ENCODE peak calls at places on chromosomes 16 and 17, in nine cellular contexts. V, K, B, A, Y, Z, E, N and W are unnamed samples.

GRCh38 chr17:10125761-10126553 is 72.4 kb downstream of the GAS7 start:
- DNase-seq in A (no peak), E (no peak), B (no peak), K (no peak), N (no peak), Y (no peak), V (no peak), Z (peak), W (no peak)

GRCh38 chr16:24991349-24991748 is 23.8 kb downstream of the ARHGAP17 start:
- DNase-seq in V (peak), A (no peak), K (no peak), B (no peak), E (no peak), Y (no peak), Z (no peak), N (peak), W (no peak)

GRCh38 chr17:50443492-50444051 is 17.6 kb downstream of the ACSF2 start:
- DNase-seq in K (no peak), B (no peak), Y (no peak), A (no peak), Z (peak), N (no peak), V (no peak), E (peak), W (no peak)

GRCh38 chr17:70913086-70913485 is 743.8 kb downstream of the KCNJ2 start:
- DNase-seq in Z (peak), E (no peak), A (no peak), K (no peak), Y (no peak), V (no peak), N (no peak), B (no peak), W (no peak)

GRCh38 chr16:22007159-22007508 is 777 bp upstream of the MOSMO start:
- DNase-seq in B (no peak), A (no peak), K (no peak), V (peak), Z (no peak), E (no peak), N (no peak), Y (no peak), W (no peak)

GRCh38 chr17:80379348-80379747 is 35.6 kb upstream of the ENDOV start:
- DNase-seq in Z (no peak), K (no peak), B (no peak), Y (no peak), N (no peak), E (no peak), V (no peak), A (peak), W (no peak)

GRCh38 chr17:40331743-40332641 is 23.0 kb downstream of the RARA start:
- DNase-seq in N (peak), Y (no peak), E (peak), B (peak), Z (peak), V (no peak), K (no peak), A (peak), W (no peak)

GRCh38 chr16:67963325-67964321 is 4.8 kb downstream of the SLC12A4 start:
- DNase-seq in Z (peak), A (no peak), V (no peak), Y (no peak), K (no peak), B (no peak), E (no peak), N (no peak), W (no peak)

GRCh38 chr16:84090212-84090611 is 26.5 kb downstream of the MBTPS1 start:
- DNase-seq in K (no peak), N (no peak), Y (no peak), V (no peak), E (no peak), Z (no peak), A (no peak), B (no peak), W (no peak)

GRCh38 chr17:752620-753219 is 656 bp upstream of the GEMIN4 start:
- DNase-seq in Y (no peak), K (no peak), Z (peak), E (no peak), N (peak), A (peak), V (no peak), B (peak), W (no peak)

GRCh38 chr17:35841505-35841904 is 27.2 kb downstream of the HEATR9 start:
- DNase-seq in E (no peak), A (no peak), Y (no peak), B (no peak), V (no peak), Z (peak), K (no peak), N (no peak), W (no peak)

GRCh38 chr16:67481561-67482259 is 753 bp upstream of the ATP6V0D1 start:
- DNase-seq in A (peak), Y (no peak), Z (peak), B (no peak), N (no peak), V (peak), E (no peak), K (peak), W (no peak)

GRCh38 chr16:67000384-67001158 is 12.2 kb downstream of the CES4A start:
- DNase-seq in Z (peak), A (peak), B (no peak), E (no peak), K (no peak), V (peak), N (peak), Y (peak), W (no peak)

GRCh38 chr17:51397361-51398127 is 137.2 kb downstream of the UTP18 start:
- DNase-seq in A (no peak), E (peak), Z (peak), V (no peak), B (no peak), N (no peak), Y (no peak), K (no peak), W (peak)

GRCh38 chr16:27698266-27698665 is 148.3 kb downstream of the KATNIP start:
- DNase-seq in V (no peak), B (no peak), A (no peak), N (peak), K (no peak), E (no peak), Z (no peak), Y (no peak), W (no peak)

GRCh38 chr16:67441289-67441753 is 10.4 kb downstream of the HSD11B2 start:
- DNase-seq in E (peak), Z (no peak), B (no peak), K (no peak), Y (no peak), A (no peak), N (no peak), V (no peak), W (no peak)

GRCh38 chr17:81817758-81818147 is 13.8 kb downstream of the GCGR start:
- DNase-seq in E (no peak), Z (no peak), A (no peak), N (no peak), B (no peak), K (no peak), V (no peak), Y (peak), W (no peak)

GRCh38 chr16:84156342-84156784 is 11.3 kb downstream of the DNAAF1 start:
- DNase-seq in Z (peak), V (no peak), Y (no peak), A (no peak), K (no peak), B (no peak), E (peak), N (no peak), W (no peak)

GRCh38 chr17:1597861-1598342 is 30.7 kb downstream of the SLC43A2 start:
- DNase-seq in Y (no peak), N (no peak), B (no peak), Z (no peak), V (no peak), K (no peak), E (no peak), A (no peak), W (no peak)

GRCh38 chr16:74991593-74992403 is 6.9 kb upstream of the WDR59 start:
- DNase-seq in V (no peak), B (no peak), N (no peak), E (no peak), Y (no peak), K (no peak), Z (no peak), A (no peak), W (no peak)
- H3K27ac ChIP-seq in V (no peak), B (no peak), N (no peak), E (no peak), Y (no peak), K (no peak), Z (no peak), A (peak), W (no peak)

GRCh38 chr17:56707312-56708219 is 114.1 kb downstream of the NOG start:
- DNase-seq in Z (no peak), V (no peak), K (no peak), B (no peak), A (no peak), N (no peak), Y (no peak), E (no peak), W (no peak)
- H3K27ac ChIP-seq in Z (no peak), V (no peak), K (no peak), B (no peak), A (no peak), N (no peak), Y (no peak), E (no peak), W (no peak)

DNA sequence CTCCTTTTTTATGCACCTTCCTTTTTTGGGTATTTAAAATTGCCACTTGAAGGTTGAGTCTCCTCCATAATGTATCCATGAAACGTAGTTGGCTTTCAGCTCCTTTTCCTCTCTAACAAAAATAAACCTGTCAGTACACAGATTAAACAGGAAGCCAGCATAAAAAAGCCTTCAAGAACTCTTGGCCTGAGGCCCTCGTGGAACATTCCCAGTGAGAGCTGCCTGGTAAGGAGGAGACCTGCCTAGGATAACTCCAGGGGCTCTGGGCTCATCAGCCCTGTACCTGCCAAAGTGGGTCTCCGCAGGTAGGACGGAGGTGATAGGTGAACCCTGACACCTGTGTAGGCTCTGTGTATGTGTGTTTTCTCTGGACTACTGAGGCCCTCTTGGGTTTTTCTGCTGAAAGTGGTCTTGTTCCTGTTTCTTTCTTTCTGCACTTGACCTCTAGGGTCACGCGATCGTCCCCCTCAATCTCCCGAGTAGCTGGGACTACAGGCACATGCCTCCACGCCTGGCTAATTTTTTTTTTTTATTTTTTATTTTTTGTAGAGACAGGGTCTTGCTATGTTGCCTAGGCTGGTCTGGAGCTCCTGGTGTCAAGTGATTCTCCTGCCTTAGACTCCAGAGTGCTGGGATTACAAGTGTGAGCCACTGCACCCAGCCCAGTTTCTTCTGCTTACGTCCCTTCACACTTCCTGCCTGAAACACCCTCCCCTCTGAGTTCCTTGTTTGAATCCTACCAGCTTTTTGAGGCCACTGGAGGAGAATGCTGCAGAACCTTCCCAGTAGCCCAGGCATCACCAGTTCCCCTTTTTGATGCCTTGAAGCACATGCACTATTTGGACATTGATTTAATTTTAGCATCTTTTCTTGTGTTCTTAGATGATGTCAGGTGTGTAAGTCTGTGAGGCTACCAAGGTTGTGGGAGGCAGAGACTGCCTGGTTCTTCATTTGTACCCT is 9.8 kb downstream of the PGS1 start:
- DNase-seq in E (no peak), B (no peak), A (peak), Y (no peak), N (no peak), Z (no peak), K (no peak), V (peak), W (no peak)
- H3K27ac ChIP-seq in E (no peak), B (peak), A (peak), Y (no peak), N (peak), Z (no peak), K (no peak), V (peak), W (no peak)

DNA sequence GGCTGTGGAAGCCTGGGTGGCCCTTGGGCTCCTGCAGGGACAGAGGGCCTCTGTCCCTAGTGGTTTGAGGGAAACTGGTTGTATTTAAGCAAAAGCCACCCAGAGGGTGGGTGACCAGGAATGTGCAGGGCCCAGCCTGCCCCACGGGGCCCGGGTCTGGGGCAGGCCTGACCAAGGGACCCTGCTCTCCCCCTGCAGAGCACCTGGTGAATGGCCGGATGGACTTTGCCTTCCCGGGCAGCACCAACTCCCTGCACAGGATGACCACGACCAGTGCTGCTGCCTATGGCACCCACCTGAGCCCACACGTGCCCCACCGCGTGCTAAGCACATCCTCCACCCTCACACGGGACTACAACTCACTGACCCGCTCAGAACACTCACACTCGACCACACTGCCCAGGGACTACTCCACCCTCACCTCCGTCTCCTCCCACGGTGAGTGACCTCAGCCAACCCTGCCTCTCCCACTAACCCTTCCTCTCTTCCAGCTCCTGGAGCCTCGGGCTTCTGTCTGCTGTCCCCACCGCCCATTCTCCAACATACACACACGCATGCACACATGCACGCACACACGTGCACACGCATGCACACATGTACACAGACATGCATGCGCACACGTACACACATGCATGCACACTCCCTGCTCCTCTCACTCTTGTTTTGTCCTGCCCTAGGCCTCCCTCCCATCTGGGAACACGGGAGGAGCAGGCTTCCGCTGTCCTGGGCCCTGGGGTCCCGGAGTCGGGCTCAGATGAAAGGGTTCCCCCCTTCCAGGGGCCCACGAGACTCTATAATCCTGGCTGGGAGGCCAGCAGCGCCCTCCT is 10.4 kb downstream of the GALK1 start:
- DNase-seq in Y (no peak), V (no peak), N (no peak), B (no peak), A (no peak), E (no peak), K (no peak), Z (no peak), W (no peak)
- H3K27ac ChIP-seq in Y (peak), V (no peak), N (no peak), B (no peak), A (peak), E (no peak), K (no peak), Z (no peak), W (no peak)

GRCh38 chr16:75265911-75266701 is 14.7 kb upstream of the BCAR1 start:
- DNase-seq in V (peak), B (no peak), N (peak), E (peak), Z (peak), Y (no peak), K (no peak), A (peak), W (no peak)
- H3K27ac ChIP-seq in V (no peak), B (peak), N (peak), E (peak), Z (peak), Y (no peak), K (no peak), A (peak), W (peak)

GRCh38 chr16:89325861-89326471 is 108.5 kb downstream of the ZNF778 start:
- DNase-seq in B (no peak), Y (peak), N (no peak), E (peak), K (peak), Z (peak), V (peak), A (peak), W (no peak)
- H3K27ac ChIP-seq in B (peak), Y (peak), N (peak), E (peak), K (peak), Z (peak), V (peak), A (peak), W (peak)

DNA sequence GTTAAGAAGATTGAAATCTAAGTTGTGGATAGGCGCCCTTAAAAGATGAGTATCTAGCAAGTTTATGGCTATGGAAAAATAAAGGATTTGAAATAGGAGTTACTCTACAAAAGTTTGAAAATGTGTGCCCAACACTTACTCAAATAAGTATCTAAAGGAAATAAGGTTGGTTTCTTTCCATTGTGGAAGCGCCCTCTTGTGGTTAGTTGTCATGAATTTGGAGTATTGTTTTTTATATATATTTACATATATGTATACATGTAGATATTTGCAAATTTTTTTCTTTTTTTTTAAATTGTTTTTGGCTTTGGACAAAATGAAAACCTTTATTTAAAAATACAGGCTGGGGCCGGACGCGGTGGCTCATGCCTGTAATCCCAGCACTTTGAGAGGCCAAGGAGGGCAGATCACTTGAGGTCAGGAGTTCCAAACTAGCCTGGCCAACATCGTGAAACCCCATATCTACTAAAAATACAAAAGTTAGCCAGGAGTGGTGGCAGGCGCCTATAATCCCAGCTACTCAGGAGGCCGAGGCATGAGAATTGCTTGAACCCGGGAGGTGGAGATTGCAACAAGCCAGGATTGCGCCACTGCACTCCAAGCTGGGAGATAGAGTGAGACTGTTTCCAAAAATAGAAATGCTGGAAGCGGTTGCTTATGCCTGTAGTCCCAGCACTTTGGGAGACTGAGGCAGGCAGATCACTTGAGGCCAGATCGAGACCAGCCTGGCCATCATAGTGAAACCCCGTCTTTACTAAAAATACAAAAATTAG is 24.0 kb upstream of the VPS4A start:
- DNase-seq in Y (peak), Z (peak), A (peak), V (peak), B (peak), K (peak), E (peak), N (peak), W (no peak)
- H3K27ac ChIP-seq in Y (no peak), Z (peak), A (no peak), V (no peak), B (peak), K (no peak), E (no peak), N (peak), W (no peak)

DNA sequence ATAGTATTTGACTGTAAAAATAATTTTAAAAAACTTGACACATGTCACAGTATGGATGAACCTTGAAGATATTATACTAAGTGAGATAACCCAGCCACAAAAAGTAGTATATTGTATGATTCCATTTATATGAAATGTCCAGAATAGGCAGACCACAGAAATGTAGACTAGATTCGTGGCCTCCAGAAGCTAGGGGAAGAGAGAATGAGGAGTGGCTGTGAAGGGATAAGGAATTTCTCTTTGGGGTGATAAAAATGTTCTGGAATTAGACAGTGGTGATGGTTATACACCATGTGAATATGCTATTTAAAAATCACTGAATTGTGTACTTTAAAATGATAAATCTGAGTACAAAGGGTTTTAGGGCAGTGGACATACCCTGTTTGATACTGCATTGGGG is 253.1 kb upstream of the DYNLRB2 start:
- DNase-seq in B (no peak), Z (no peak), N (no peak), A (no peak), V (no peak), Y (no peak), E (no peak), K (no peak), W (no peak)
- H3K27ac ChIP-seq in B (no peak), Z (no peak), N (no peak), A (no peak), V (no peak), Y (no peak), E (no peak), K (no peak), W (no peak)

DNA sequence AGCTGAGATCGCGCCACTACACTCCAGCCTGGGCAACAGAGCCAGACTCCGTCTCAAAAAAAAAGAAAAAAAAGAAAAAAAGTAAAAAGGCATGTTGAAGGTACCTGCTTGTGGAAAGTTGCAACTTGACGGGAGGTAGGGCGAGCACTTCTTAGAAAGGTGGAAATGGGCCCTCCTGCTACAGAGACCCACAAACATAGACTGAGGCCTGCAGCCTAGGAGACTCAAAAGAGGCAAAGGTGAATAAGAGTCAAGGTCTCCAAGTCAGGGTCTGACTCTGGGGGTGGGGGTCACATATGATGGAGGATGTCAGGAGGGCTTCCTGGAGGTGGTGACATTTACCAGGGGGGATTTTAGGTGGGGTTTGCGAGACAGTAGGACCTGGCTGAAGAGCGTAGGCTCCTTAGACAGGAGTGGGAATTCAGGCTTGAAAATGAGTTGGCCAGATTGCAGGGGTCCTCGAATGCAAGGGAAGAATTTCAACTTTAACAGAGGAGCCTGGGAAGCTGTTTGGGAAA is 303.0 kb downstream of the SEC14L1 start:
- DNase-seq in V (no peak), A (no peak), B (no peak), Z (no peak), N (no peak), K (no peak), Y (no peak), E (no peak), W (no peak)
- H3K27ac ChIP-seq in V (peak), A (peak), B (no peak), Z (peak), N (no peak), K (peak), Y (peak), E (no peak), W (no peak)